ENCODE peak calls at places on chromosomes 11 and 22, in five cellular contexts. Y is left lung; H is GM23338; A is HepG2; W is effector memory CD4-positive, alpha-beta T cell. M is an unnamed sample.
A peak's percentile ranks its signal among the peaks of the same experiment; 100 is the strongest.

GRCh38 chr11:6298605-6299004 is 21.7 kb downstream of the CAVIN3 start:
- DNase-seq in Y (peak; percentile 77), W (no peak), A (peak; percentile 38), H (peak; percentile 85), M (no peak)

GRCh38 chr22:40310081-40310770 is 36.1 kb upstream of the ADSL start:
- DNase-seq in A (no peak), W (no peak), Y (no peak), H (no peak), M (no peak)

GRCh38 chr22:19723990-19724827 is 870 bp downstream of the GP1BB start:
- DNase-seq in Y (no peak), H (peak; percentile 82), A (peak; percentile 44), W (no peak), M (peak; percentile 25)

GRCh38 chr11:113885897-113886296 is 10.5 kb upstream of the USP28 start:
- DNase-seq in W (no peak), H (no peak), Y (no peak), A (no peak), M (no peak)

GRCh38 chr22:49793871-49794270 is 33.8 kb downstream of the BRD1 start:
- DNase-seq in A (no peak), Y (peak; percentile 71), H (no peak), W (no peak), M (no peak)

GRCh38 chr22:42284643-42285181 is 14.3 kb upstream of the TCF20 start:
- DNase-seq in W (no peak), Y (no peak), A (no peak), H (no peak), M (no peak)

GRCh38 chr11:64298966-64299846 is 952 bp upstream of the CATSPERZ start:
- DNase-seq in H (peak; percentile 40), Y (peak; percentile 90), W (no peak), A (no peak), M (no peak)

GRCh38 chr11:2257023-2257700 is 13.2 kb downstream of the ASCL2 start:
- DNase-seq in W (no peak), H (no peak), A (no peak), Y (peak; percentile 76), M (no peak)

GRCh38 chr11:64071849-64072248 is 36.1 kb downstream of the FLRT1 start:
- DNase-seq in Y (no peak), A (no peak), H (no peak), W (no peak), M (no peak)

GRCh38 chr22:48703265-48703941 is 1124.3 kb downstream of the BRD1 start:
- DNase-seq in Y (peak; percentile 64), A (no peak), H (no peak), W (no peak), M (no peak)

GRCh38 chr11:16356057-16356750 is at the start of gene SOX6:
- DNase-seq in W (no peak), Y (no peak), H (peak; percentile 27), A (peak; percentile 94), M (no peak)

GRCh38 chr11:47715082-47715669 is at the start of gene AGBL2:
- DNase-seq in W (peak; percentile 68), Y (peak; percentile 96), H (peak; percentile 94), A (peak; percentile 68), M (peak; percentile 83)

GRCh38 chr11:69934861-69935494 is 115.8 kb upstream of the FGF3 start:
- DNase-seq in H (peak; percentile 53), W (no peak), A (no peak), Y (peak; percentile 62), M (no peak)

GRCh38 chr11:92455221-92455790 is 230.7 kb downstream of the FAT3 start:
- DNase-seq in H (no peak), W (no peak), A (no peak), Y (no peak), M (no peak)

GRCh38 chr22:45843030-45843429 is 133.9 kb downstream of the WNT7B start:
- DNase-seq in A (no peak), Y (no peak), W (no peak), H (no peak), M (no peak)
- H3K4me1 ChIP-seq in A (peaks cover 3% of the 10 kb centered on the region), Y (no peaks in the 10 kb centered on the region), W (no peaks in the 10 kb centered on the region), H (peaks cover 30% of the 10 kb centered on the region), M (no peaks in the 10 kb centered on the region)

DNA sequence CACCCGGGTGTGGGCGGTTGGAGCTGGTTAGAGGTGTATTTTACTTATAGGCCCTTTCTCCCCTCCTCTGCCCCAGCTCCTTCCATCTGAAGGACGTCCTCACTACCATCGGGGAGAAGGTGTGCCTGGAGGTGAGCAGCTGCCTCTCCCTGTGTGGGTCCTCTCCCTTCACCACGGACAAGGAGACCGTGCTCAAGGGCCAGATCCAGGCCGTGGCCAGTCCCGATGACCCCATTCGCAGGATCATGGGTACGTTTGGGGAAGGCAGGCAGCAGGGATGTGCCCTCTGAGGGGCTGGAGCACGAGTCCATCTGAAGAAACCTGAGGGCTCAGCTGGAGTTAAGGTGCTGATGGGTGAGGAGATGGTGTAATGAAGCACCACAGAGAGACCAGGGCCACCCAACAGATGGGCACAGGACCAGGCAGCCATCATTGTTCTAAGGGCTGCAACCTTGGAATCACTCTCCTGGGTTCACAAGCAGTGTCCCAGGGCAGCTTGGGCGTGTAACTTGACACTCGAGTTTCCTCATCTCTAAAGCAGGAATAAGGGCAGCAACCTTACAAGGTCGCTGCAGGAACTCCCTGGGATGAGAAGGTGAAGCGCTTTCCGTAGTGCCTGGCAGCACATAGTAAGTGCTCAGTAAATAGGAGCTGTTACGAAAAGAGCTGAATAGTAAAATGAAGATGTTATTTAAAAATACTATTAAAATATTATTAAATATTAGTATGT is 29.4 kb downstream of the TCP11L1 start:
- DNase-seq in W (no peak), Y (no peak), A (no peak), H (peak; percentile 61), M (no peak)
- H3K36me3 ChIP-seq in W (peaks cover 36% of the 10 kb centered on the region), Y (peaks cover 80% of the 10 kb centered on the region), A (peaks cover 43% of the 10 kb centered on the region), H (peaks cover 11% of the 10 kb centered on the region), M (peaks cover 59% of the 10 kb centered on the region)

GRCh38 chr11:65858354-65859133 is 564 bp upstream of the CFL1 start:
- DNase-seq in W (no peak), A (no peak), H (no peak), Y (no peak), M (no peak)

GRCh38 chr11:65859812-65860277 is 388 bp upstream of the MUS81 start:
- DNase-seq in Y (peak; percentile 79), W (no peak), A (no peak), H (no peak), M (no peak)

GRCh38 chr11:65857500-65858353 is at the start of gene CFL1:
- DNase-seq in A (peak; percentile 91), Y (peak; percentile 99), W (peak; percentile 94), H (peak; percentile 98), M (peak; percentile 97)

GRCh38 chr11:65860278-65861164 is at the start of gene MUS81:
- DNase-seq in A (peak; percentile 97), Y (peak; percentile 98), H (peak; percentile 99), W (peak; percentile 86), M (peak; percentile 91)

DNA sequence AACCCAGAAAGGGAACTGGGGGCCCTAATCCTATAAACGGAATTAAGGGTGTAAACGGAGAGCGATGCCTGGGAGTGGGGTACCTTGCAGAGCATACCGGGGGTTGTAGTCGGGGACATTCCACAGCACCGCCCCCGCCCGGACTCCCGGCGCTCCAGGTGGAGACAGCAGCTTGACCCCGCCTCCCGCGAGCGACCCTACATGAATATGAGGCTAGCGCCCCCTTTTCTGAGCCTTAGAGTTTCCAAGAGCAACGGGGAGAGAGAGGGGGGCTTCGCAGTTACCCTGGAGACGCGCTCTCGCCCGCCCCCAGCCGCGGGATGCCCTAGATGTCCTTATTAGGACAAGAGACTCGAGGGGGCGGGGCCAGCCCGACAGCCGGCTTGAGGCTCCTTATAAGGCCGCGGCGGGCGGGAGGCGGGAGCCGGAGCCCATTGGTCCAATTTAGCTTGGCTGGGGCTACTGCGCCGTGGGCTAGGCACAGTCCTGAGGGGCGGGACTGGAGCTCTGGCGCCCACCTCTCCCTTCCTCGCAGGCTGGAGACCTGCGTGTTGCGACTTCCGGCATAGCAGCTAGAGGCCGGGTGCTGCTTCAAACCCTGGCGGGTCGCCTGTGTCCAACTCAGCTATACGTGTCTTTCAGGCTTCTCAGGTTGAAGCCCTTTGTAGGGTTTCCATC is 960 bp upstream of the MUS81 start:
- DNase-seq in W (peak; percentile 94), A (peak; percentile 98), Y (peak; percentile 100), H (peak; percentile 100), M (peak; percentile 84)
- H3K4me1 ChIP-seq in W (peaks cover 42% of the 10 kb centered on the region), A (peaks cover 53% of the 10 kb centered on the region), Y (peaks cover 19% of the 10 kb centered on the region), H (peaks cover 11% of the 10 kb centered on the region), M (peaks cover 41% of the 10 kb centered on the region)

DNA sequence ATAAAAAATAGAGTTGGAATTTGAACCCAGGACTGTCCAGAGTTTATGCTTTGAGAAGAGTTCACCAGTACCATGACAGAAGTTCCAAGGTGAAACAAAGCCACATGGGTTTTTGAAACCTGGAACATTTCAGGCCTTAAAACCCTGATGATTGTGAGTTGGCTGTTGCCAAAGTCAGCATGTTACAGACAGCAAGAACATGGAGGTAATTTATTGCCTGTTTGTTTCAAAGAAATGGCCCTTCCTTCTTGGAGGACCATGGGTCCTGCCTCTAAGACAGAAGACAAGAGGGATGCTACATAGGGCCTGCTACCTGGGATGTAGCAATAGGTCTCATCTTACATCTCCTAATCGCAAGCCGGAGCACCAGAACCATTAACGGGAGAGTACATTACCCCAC is 136.0 kb downstream of the LDLRAD3 start:
- DNase-seq in H (no peak), Y (no peak), A (no peak), W (no peak), M (no peak)
- H3K36me3 ChIP-seq in H (peaks cover 5% of the 10 kb centered on the region), Y (peaks cover 17% of the 10 kb centered on the region), A (no peaks in the 10 kb centered on the region), W (no peaks in the 10 kb centered on the region), M (no peaks in the 10 kb centered on the region)

GRCh38 chr11:10324474-10324873 is 19.6 kb downstream of the ADM start:
- DNase-seq in W (no peak), Y (no peak), A (no peak), H (no peak), M (no peak)

GRCh38 chr11:10322401-10322800 is 17.5 kb downstream of the ADM start:
- DNase-seq in H (no peak), A (no peak), Y (no peak), W (no peak), M (no peak)

GRCh38 chr11:10325398-10326079 is 20.7 kb downstream of the ADM start:
- DNase-seq in Y (no peak), W (no peak), H (no peak), A (no peak), M (no peak)

GRCh38 chr11:10323793-10324170 is 18.9 kb downstream of the ADM start:
- DNase-seq in W (no peak), A (no peak), H (no peak), Y (no peak), M (no peak)

DNA sequence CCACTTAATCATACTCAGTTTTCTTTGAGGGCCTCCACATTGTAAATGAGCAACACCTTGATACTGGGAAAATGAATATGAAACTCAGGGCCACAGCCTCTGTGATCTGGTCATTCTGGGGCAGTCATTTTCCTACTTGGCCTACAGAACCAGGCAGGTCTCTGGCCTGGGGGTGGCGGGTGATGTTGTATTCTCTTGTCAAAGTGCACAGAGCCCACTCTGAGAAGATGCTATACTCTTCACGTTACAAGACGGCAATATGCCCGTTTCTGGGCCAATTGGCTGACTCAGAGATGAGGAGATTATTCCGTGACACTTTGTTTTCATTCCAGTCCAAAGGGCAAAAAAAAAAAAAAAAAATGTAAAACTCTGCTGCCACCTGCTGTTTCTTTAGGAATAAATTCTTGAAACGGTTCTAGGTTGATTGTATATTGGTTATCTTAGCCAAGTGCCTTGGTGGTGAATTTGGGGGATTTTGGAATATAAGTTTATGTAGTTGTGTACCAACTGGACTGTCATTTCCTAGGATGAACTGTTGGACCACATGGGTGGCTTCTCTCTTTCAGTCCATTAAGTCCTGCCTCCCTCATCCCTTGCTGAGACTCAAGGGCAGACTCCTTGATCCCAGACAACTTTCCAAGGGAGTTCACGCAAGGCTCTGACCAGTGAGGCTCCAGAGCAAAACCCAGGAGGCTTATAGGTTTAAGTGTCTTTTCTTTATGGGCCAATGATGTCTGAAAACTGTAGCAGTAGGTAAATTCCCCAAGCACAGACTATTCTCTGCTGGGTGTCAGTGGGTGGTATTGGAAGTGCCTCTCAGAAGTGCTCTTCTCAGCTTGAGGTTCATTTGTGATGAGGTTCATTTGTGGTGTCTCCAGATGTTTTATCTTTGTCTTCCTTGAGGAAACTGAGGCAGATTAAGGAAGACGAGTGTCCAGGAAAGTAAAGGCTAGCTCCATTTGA is 18.2 kb downstream of the ADM start:
- DNase-seq in A (peak; percentile 84), W (peak; percentile 21), Y (no peak), H (peak; percentile 74), M (peak; percentile 10)
- H3K4me1 ChIP-seq in A (peaks cover 78% of the 10 kb centered on the region), W (no peaks in the 10 kb centered on the region), Y (peaks cover 19% of the 10 kb centered on the region), H (peaks cover 24% of the 10 kb centered on the region), M (no peaks in the 10 kb centered on the region)

M was measured in naive thymus-derived CD4-positive, alpha-beta T cell.